ENCODE peak calls at places on chromosomes 6 and 20, in eight cellular contexts. N, V, I, Q, B, S, H and C are unnamed samples.
A peak's percentile ranks its signal among the peaks of the same experiment; 100 is the strongest.

GRCh38 chr6:11204987-11205386 is 27.5 kb downstream of the NEDD9 start:
- DNase-seq in H (no peak), S (no peak), I (no peak), N (no peak), B (no peak), V (no peak), Q (no peak), C (no peak)

GRCh38 chr20:33415948-33416347 is 14.6 kb upstream of the CDK5RAP1 start:
- DNase-seq in I (no peak), Q (no peak), V (no peak), B (peak; percentile 33), S (peak; percentile 39), H (peak; percentile 56), N (no peak), C (no peak)

GRCh38 chr6:28811873-28812272 is 111.9 kb downstream of the TRIM27 start:
- DNase-seq in V (no peak), I (no peak), H (no peak), B (peak; percentile 36), Q (no peak), S (peak; percentile 60), N (no peak), C (no peak)

GRCh38 chr6:112017760-112018537 is 36.0 kb upstream of the CCN6 start:
- DNase-seq in I (no peak), Q (no peak), B (no peak), V (no peak), S (no peak), H (no peak), N (no peak), C (no peak)

GRCh38 chr6:157756708-157757429 is 66.2 kb upstream of the SNX9 start:
- DNase-seq in N (peak; percentile 83), B (peak; percentile 66), H (peak; percentile 68), I (peak; percentile 64), S (peak; percentile 81), V (peak; percentile 45), Q (peak; percentile 88), C (peak; percentile 58)

GRCh38 chr20:47816487-47817451 is 31.5 kb upstream of the SULF2 start:
- DNase-seq in V (no peak), B (no peak), N (no peak), H (no peak), I (no peak), Q (no peak), S (no peak), C (no peak)

GRCh38 chr20:44702776-44703175 is 12.4 kb upstream of the CCN5 start:
- DNase-seq in B (no peak), I (no peak), N (peak; percentile 86), Q (no peak), V (peak; percentile 88), S (peak; percentile 95), H (peak; percentile 84), C (peak; percentile 76)

GRCh38 chr6:85193339-85193738 is 256.5 kb upstream of the NT5E start:
- DNase-seq in V (no peak), Q (no peak), I (no peak), B (no peak), N (no peak), H (no peak), S (no peak), C (no peak)

GRCh38 chr6:158008894-158009891 is 27.5 kb downstream of the SYNJ2 start:
- DNase-seq in H (no peak), N (no peak), I (no peak), Q (peak; percentile 57), S (peak; percentile 84), B (no peak), V (no peak), C (peak; percentile 55)

GRCh38 chr6:7195330-7196018 is 87.7 kb downstream of the RREB1 start:
- DNase-seq in H (no peak), V (no peak), N (no peak), Q (no peak), S (no peak), B (no peak), I (no peak), C (no peak)

GRCh38 chr20:497979-498378 is 35.6 kb upstream of the TBC1D20 start:
- DNase-seq in S (no peak), Q (no peak), H (no peak), B (no peak), N (no peak), V (no peak), I (no peak), C (no peak)

GRCh38 chr20:18731940-18732339 is 81.6 kb upstream of the SCP2D1 start:
- DNase-seq in V (no peak), Q (no peak), H (no peak), S (no peak), B (no peak), N (no peak), I (no peak), C (no peak)

GRCh38 chr20:21102252-21102609 is 3.9 kb downstream of the LINC00237 start:
- DNase-seq in V (no peak), I (no peak), H (no peak), B (no peak), S (no peak), Q (peak; percentile 18), N (peak; percentile 27), C (peak; percentile 50)

GRCh38 chr6:160975111-160975510 is 16.5 kb upstream of the MAP3K4 start:
- DNase-seq in V (no peak), N (no peak), Q (no peak), H (no peak), I (no peak), S (no peak), B (no peak), C (no peak)

GRCh38 chr6:72825265-72825918 is 203.5 kb downstream of the KCNQ5 start:
- DNase-seq in B (peak; percentile 76), I (no peak), S (peak; percentile 64), N (no peak), Q (no peak), H (no peak), V (no peak), C (no peak)

GRCh38 chr6:1614767-1615650 is 5.3 kb downstream of the FOXC1 start:
- DNase-seq in V (no peak), H (no peak), I (no peak), N (no peak), B (no peak), S (no peak), Q (peak; percentile 30), C (no peak)

GRCh38 chr6:111721677-111722219 is 116.1 kb upstream of the TRAF3IP2 start:
- DNase-seq in Q (peak; percentile 59), B (peak; percentile 26), I (no peak), V (no peak), N (no peak), S (peak; percentile 52), H (peak; percentile 29), C (peak; percentile 40)

GRCh38 chr6:15441215-15441868 is 195.5 kb downstream of the JARID2 start:
- DNase-seq in N (peak; percentile 61), S (peak; percentile 81), I (no peak), Q (peak; percentile 41), B (peak; percentile 75), H (peak; percentile 70), V (no peak), C (peak; percentile 51)

GRCh38 chr20:13648872-13649271 is 10.1 kb upstream of the TASP1 start:
- DNase-seq in Q (no peak), H (no peak), I (no peak), V (no peak), N (no peak), S (no peak), B (no peak), C (no peak)

GRCh38 chr6:620166-620565 is 36.7 kb downstream of the HUS1B start:
- DNase-seq in N (no peak), Q (no peak), B (no peak), V (no peak), H (no peak), S (no peak), I (no peak), C (no peak)

GRCh38 chr20:34600892-34601653 is 42.6 kb downstream of the MAP1LC3A start:
- DNase-seq in V (no peak), B (no peak), S (no peak), N (no peak), H (no peak), Q (no peak), I (no peak), C (no peak)

GRCh38 chr6:110527516-110527915 is 51.1 kb upstream of the SLC22A16 start:
- DNase-seq in I (no peak), V (no peak), S (no peak), B (no peak), H (no peak), Q (no peak), N (no peak), C (no peak)

GRCh38 chr20:50333856-50334255 is 143.2 kb downstream of the CEBPB start:
- DNase-seq in S (no peak), N (peak; percentile 59), I (no peak), H (peak; percentile 79), B (peak; percentile 81), V (peak; percentile 44), Q (no peak), C (no peak)

GRCh38 chr6:158042245-158042798 is 60.7 kb downstream of the SYNJ2 start:
- DNase-seq in N (peak; percentile 62), B (peak; percentile 82), H (peak; percentile 50), Q (no peak), S (peak; percentile 91), I (no peak), V (no peak), C (no peak)

GRCh38 chr20:45470262-45470931 is 844 bp downstream of the WFDC2 start:
- DNase-seq in Q (peak; percentile 56), V (no peak), S (peak; percentile 24), I (no peak), N (no peak), B (no peak), H (no peak), C (peak; percentile 54)

GRCh38 chr20:35039146-35039545 is 53.5 kb downstream of the TRPC4AP start:
- DNase-seq in V (no peak), N (no peak), B (peak; percentile 86), S (no peak), I (no peak), H (no peak), Q (no peak), C (no peak)

GRCh38 chr6:108712946-108713345 is 135.3 kb upstream of the ARMC2 start:
- DNase-seq in S (no peak), H (no peak), I (no peak), Q (no peak), N (no peak), B (no peak), V (no peak), C (no peak)

GRCh38 chr6:5192135-5192794 is 68.5 kb downstream of the LYRM4 start:
- DNase-seq in Q (no peak), V (no peak), B (no peak), I (no peak), H (no peak), N (no peak), S (no peak), C (no peak)

GRCh38 chr6:144094731-144095133 is 641 bp downstream of the SF3B5 start:
- DNase-seq in V (no peak), H (no peak), B (no peak), Q (peak; percentile 8), N (no peak), S (no peak), I (no peak), C (no peak)